ENCODE peak calls at places on chromosomes 5 and 9, in eight cellular contexts. T is mesendoderm, M is brain microvascular endothelial cell, Y is tibial artery, X is Karpas-422, U is prostate gland, V is transverse colon, B is fibroblast of lung. F is an unnamed sample.
A peak's percentile ranks its signal among the peaks of the same experiment; 100 is the strongest.

GRCh38 chr5:177455036-177455660 is 8.5 kb downstream of the PRR7 start:
- DNase-seq in M (peak; percentile 42), B (peak; percentile 72), Y (peak; percentile 65), X (peak; percentile 94), U (peak; percentile 71), T (peak; percentile 90), V (peak; percentile 93), F (peak; percentile 78)

GRCh38 chr5:80206282-80206681 is 49.6 kb downstream of the SERINC5 start:
- DNase-seq in Y (no peak), T (peak; percentile 35), U (no peak), B (peak; percentile 91), V (no peak), X (no peak), M (peak; percentile 81), F (no peak)

GRCh38 chr9:109401169-109401989 is 80.5 kb upstream of the EPB41L4B start:
- DNase-seq in Y (no peak), T (peak; percentile 89), V (peak; percentile 59), U (peak; percentile 51), X (peak; percentile 81), B (peak; percentile 37), M (peak; percentile 40), F (no peak)

GRCh38 chr5:172282277-172283019 is 1.1 kb downstream of the UBTD2 start:
- DNase-seq in Y (no peak), V (no peak), U (no peak), B (peak; percentile 64), T (no peak), X (no peak), M (no peak), F (no peak)

GRCh38 chr9:3023449-3023848 is 179.6 kb upstream of the PUM3 start:
- DNase-seq in U (no peak), X (no peak), B (no peak), Y (no peak), V (no peak), M (no peak), T (no peak), F (no peak)

GRCh38 chr5:173256800-173257199 is 21.8 kb upstream of the NKX2-5 start:
- DNase-seq in V (no peak), U (no peak), Y (no peak), X (no peak), T (no peak), M (no peak), B (no peak), F (no peak)

GRCh38 chr9:34086889-34087288 is 38.2 kb upstream of the UBAP2 start:
- DNase-seq in Y (no peak), T (no peak), U (no peak), X (no peak), M (no peak), V (no peak), B (no peak), F (no peak)

GRCh38 chr9:120391691-120392090 is 188.3 kb downstream of the CDK5RAP2 start:
- DNase-seq in X (no peak), B (no peak), Y (no peak), M (no peak), V (no peak), U (no peak), T (no peak), F (no peak)

GRCh38 chr5:126809932-126810331 is 33.0 kb downstream of the LMNB1 start:
- DNase-seq in X (no peak), U (no peak), V (no peak), M (no peak), Y (no peak), B (no peak), T (no peak), F (no peak)

GRCh38 chr9:12972608-12973589 is 198.1 kb downstream of the LURAP1L start:
- DNase-seq in T (no peak), B (peak; percentile 48), V (peak; percentile 20), X (no peak), M (no peak), Y (no peak), U (peak; percentile 69), F (no peak)

GRCh38 chr5:131163315-131164119 is 1.5 kb downstream of the HINT1 start:
- DNase-seq in U (no peak), X (peak; percentile 61), T (peak; percentile 16), Y (no peak), M (no peak), V (no peak), B (peak; percentile 40), F (no peak)

GRCh38 chr9:10633785-10634184 is 21.0 kb upstream of the PTPRD start:
- DNase-seq in V (no peak), U (no peak), Y (no peak), T (peak; percentile 70), M (no peak), X (no peak), B (no peak), F (no peak)

GRCh38 chr9:5395428-5395827 is 42.3 kb downstream of the PLGRKT start:
- DNase-seq in Y (no peak), V (no peak), U (no peak), X (no peak), T (no peak), B (no peak), M (no peak), F (no peak)

GRCh38 chr9:92425578-92425977 is 1.3 kb upstream of the OMD start:
- DNase-seq in Y (no peak), T (no peak), M (no peak), V (no peak), U (no peak), X (no peak), B (peak; percentile 60), F (no peak)

GRCh38 chr9:121233906-121234901 is 32.5 kb upstream of the RAB14 start:
- DNase-seq in M (peak; percentile 51), B (peak; percentile 49), T (peak; percentile 49), V (no peak), Y (no peak), X (no peak), U (no peak), F (no peak)

GRCh38 chr9:27967236-27967635 is 394.0 kb upstream of the C9orf72 start:
- DNase-seq in X (no peak), B (no peak), M (no peak), Y (no peak), U (no peak), T (no peak), V (no peak), F (no peak)

GRCh38 chr5:116130471-116130870 is 45.6 kb downstream of the COMMD10 start:
- DNase-seq in B (peak; percentile 83), V (no peak), M (peak; percentile 9), Y (no peak), T (no peak), U (no peak), X (no peak), F (no peak)

GRCh38 chr9:129007766-129008468 is 20.2 kb downstream of the SH3GLB2 start:
- DNase-seq in X (no peak), U (no peak), V (no peak), M (no peak), Y (no peak), T (no peak), B (no peak), F (no peak)
- H3K27ac ChIP-seq in X (no peak overlapping the region), U (no peak overlapping the region), V (no peak overlapping the region), M (no peak overlapping the region), Y (peak overlapping the region; percentile 73), T (no peak overlapping the region), B (no peak overlapping the region), F (peak overlapping the region; percentile 66)

GRCh38 chr5:66344544-66344943 is 200.4 kb downstream of the SREK1 start:
- DNase-seq in Y (no peak), M (no peak), U (no peak), V (no peak), B (no peak), X (no peak), T (no peak), F (no peak)
- H3K4me3 ChIP-seq in Y (no peak overlapping the region), M (no peak overlapping the region), U (no peak overlapping the region), V (no peak overlapping the region), B (no peak overlapping the region), X (no peak overlapping the region), T (no peak overlapping the region), F (no peak overlapping the region)

GRCh38 chr9:108056083-108056804 is 566.7 kb upstream of the KLF4 start:
- DNase-seq in T (no peak), B (peak; percentile 67), X (no peak), M (no peak), V (no peak), U (no peak), Y (no peak), F (no peak)
- H3K27ac ChIP-seq in T (no peak overlapping the region), B (peak overlapping the region; percentile 56), X (no peak overlapping the region), M (peak overlapping the region; percentile 67), V (peak overlapping the region; percentile 48), U (no peak overlapping the region), Y (no peak overlapping the region), F (peak overlapping the region; percentile 4)

GRCh38 chr5:139648205-139649081 is at the start of gene CXXC5:
- DNase-seq in M (peak; percentile 72), U (peak; percentile 82), X (peak; percentile 81), V (peak; percentile 90), T (peak; percentile 94), B (peak; percentile 93), Y (peak; percentile 74), F (peak; percentile 71)

GRCh38 chr5:139647406-139648204 is 544 bp upstream of the CXXC5 start:
- DNase-seq in M (no peak), V (no peak), B (no peak), U (no peak), T (peak; percentile 69), Y (peak; percentile 19), X (no peak), F (no peak)

GRCh38 chr5:139645495-139645871 is 2.7 kb upstream of the CXXC5 start:
- DNase-seq in B (no peak), Y (no peak), T (no peak), U (no peak), V (no peak), X (no peak), M (no peak), F (no peak)

GRCh38 chr5:139646111-139646510 is 2.0 kb upstream of the CXXC5 start:
- DNase-seq in U (no peak), V (no peak), X (no peak), M (no peak), T (no peak), Y (no peak), B (no peak), F (no peak)

DNA sequence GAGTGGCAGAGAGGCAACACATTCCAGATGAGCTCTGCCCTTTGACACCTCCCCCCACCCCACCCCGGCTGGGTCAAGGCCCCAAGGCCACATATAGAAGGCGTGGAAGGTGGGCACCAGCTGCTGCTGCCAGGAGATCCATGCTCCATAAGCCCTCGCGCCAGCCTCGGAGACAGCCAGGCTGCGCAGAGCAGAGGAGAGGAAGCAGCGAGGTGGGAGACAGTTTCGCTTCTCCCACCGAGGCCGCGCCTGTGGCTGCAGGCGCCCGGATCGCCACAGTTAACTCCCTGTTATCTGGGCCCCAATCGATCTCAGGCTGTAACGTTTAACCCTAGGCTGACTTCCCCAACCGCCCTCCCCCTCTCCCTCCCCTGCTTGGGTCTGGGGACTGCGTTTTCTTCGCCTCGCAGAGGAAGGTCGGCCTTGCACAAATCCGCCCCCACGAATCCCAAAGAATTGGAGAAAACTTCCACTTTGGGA is 1.2 kb upstream of the CXXC5 start:
- DNase-seq in U (no peak), V (peak; percentile 26), M (no peak), Y (peak; percentile 44), X (no peak), T (peak; percentile 83), B (no peak), F (no peak)
- H3K4me3 ChIP-seq in U (no peak overlapping the region), V (no peak overlapping the region), M (no peak overlapping the region), Y (no peak overlapping the region), X (no peak overlapping the region), T (no peak overlapping the region), B (no peak overlapping the region), F (peak overlapping the region; percentile 91)